ENCODE peak calls at places on chromosomes 1 and 21, in four cellular contexts. U, D, K and L are unnamed samples. For H3K27me3, the result is how much of the 10 kb centered on the place peaks cover.

GRCh38 chr1:153791856-153792253 is 16.6 kb downstream of the SLC27A3 start:
- DNase-seq in U (peak), D (no peak), K (no peak), L (peak)

GRCh38 chr1:229380514-229381160 is 37.8 kb upstream of the CCSAP start:
- DNase-seq in U (no peak), D (no peak), K (no peak), L (no peak)

GRCh38 chr1:204940591-204940990 is 69.9 kb downstream of the NFASC start:
- DNase-seq in U (no peak), D (no peak), K (no peak), L (no peak)

GRCh38 chr1:97986041-97987005 is 65.5 kb upstream of the DPYD start:
- DNase-seq in U (no peak), D (no peak), K (no peak), L (no peak)

GRCh38 chr1:70038025-70038424 is 167.4 kb downstream of the LRRC40 start:
- DNase-seq in U (no peak), D (no peak), K (no peak), L (no peak)

GRCh38 chr1:36154765-36155559 is 998 bp upstream of the MAP7D1 start:
- DNase-seq in U (peak), D (peak), K (peak), L (peak)

GRCh38 chr1:246317291-246317690 is 189.8 kb downstream of the SMYD3 start:
- DNase-seq in U (no peak), D (no peak), K (no peak), L (no peak)

GRCh38 chr1:15098366-15099125 is 55.0 kb upstream of the TMEM51 start:
- DNase-seq in U (no peak), D (no peak), K (no peak), L (no peak)

GRCh38 chr1:94683886-94684285 is 136.3 kb upstream of the SLC44A3 start:
- DNase-seq in U (no peak), D (no peak), K (no peak), L (no peak)

GRCh38 chr1:234509457-234510328 is 30.7 kb upstream of the TARBP1 start:
- DNase-seq in U (no peak), D (no peak), K (no peak), L (no peak)

GRCh38 chr1:153532161-153532560 is 3.6 kb downstream of the S100A6 start:
- DNase-seq in U (no peak), D (no peak), K (no peak), L (no peak)

GRCh38 chr1:115332813-115333608 is 5.0 kb downstream of the NGF start:
- DNase-seq in U (no peak), D (no peak), K (peak), L (no peak)

GRCh38 chr1:110477445-110477957 is 26.6 kb downstream of the PROK1 start:
- DNase-seq in U (no peak), D (no peak), K (no peak), L (no peak)

GRCh38 chr1:17137441-17137840 is 18.2 kb upstream of the PADI2 start:
- DNase-seq in U (no peak), D (no peak), K (no peak), L (no peak)

GRCh38 chr1:201266774-201267173 is 16.5 kb upstream of the PKP1 start:
- DNase-seq in U (no peak), D (no peak), K (no peak), L (no peak)

GRCh38 chr1:65065535-65066378 is 82.2 kb upstream of the AK4 start:
- DNase-seq in U (peak), D (peak), K (peak), L (peak)

GRCh38 chr1:24725209-24725651 is 20.0 kb upstream of the CLIC4 start:
- DNase-seq in U (no peak), D (no peak), K (no peak), L (no peak)

GRCh38 chr1:101943237-101943636 is 53.5 kb downstream of the OLFM3 start:
- DNase-seq in U (no peak), D (no peak), K (no peak), L (no peak)

GRCh38 chr1:156657161-156657970 is 15.4 kb downstream of the BCAN start:
- DNase-seq in U (peak), D (peak), K (peak), L (peak)

GRCh38 chr1:153631047-153632022 is 2.5 kb upstream of the CHTOP start:
- DNase-seq in U (no peak), D (no peak), K (no peak), L (no peak)

GRCh38 chr1:72365693-72366092 is 83.4 kb upstream of the NEGR1 start:
- DNase-seq in U (no peak), D (no peak), K (no peak), L (no peak)

GRCh38 chr21:17911628-17912027 is 92.5 kb upstream of the C21orf91 start:
- DNase-seq in U (no peak), D (no peak), K (no peak), L (no peak)

GRCh38 chr1:233386336-233386735 is 58.8 kb downstream of the MAP3K21 start:
- DNase-seq in U (no peak), D (no peak), K (no peak), L (no peak)

GRCh38 chr1:179105393-179105792 is 23.5 kb downstream of the TOR3A start:
- DNase-seq in U (no peak), D (no peak), K (no peak), L (no peak)

GRCh38 chr1:30868833-30869435 is 39.6 kb downstream of the SDC3 start:
- DNase-seq in U (no peak), D (no peak), K (no peak), L (no peak)

GRCh38 chr21:26169611-26170470 is 729 bp downstream of the APP start:
- DNase-seq in U (peak), D (peak), K (peak), L (peak)

GRCh38 chr1:236978740-236979139 is 25.5 kb downstream of the MT1HL1 start:
- DNase-seq in U (no peak), D (peak), K (no peak), L (no peak)

GRCh38 chr21:30146558-30147282 is 19.9 kb downstream of the CLDN17 start:
- DNase-seq in U (no peak), D (no peak), K (no peak), L (no peak)

GRCh38 chr1:56285554-56286402 is 293.6 kb downstream of the PLPP3 start:
- DNase-seq in U (no peak), D (no peak), K (peak), L (no peak)

GRCh38 chr1:184596950-184597651 is 157.6 kb downstream of the EDEM3 start:
- DNase-seq in U (no peak), D (no peak), K (no peak), L (no peak)

GRCh38 chr1:102836991-102837390 is 271.3 kb downstream of the COL11A1 start:
- DNase-seq in U (no peak), D (no peak), K (no peak), L (no peak)

GRCh38 chr1:33637846-33638440 is 165.5 kb downstream of the ZSCAN20 start:
- DNase-seq in U (no peak), D (no peak), K (no peak), L (no peak)

GRCh38 chr1:202416641-202417040 is 68.1 kb downstream of the PPP1R12B start:
- DNase-seq in U (no peak), D (no peak), K (no peak), L (no peak)

GRCh38 chr1:19208710-19209438 is 1.2 kb downstream of the UBR4 start:
- DNase-seq in U (no peak), D (no peak), K (no peak), L (no peak)

GRCh38 chr1:54256756-54257155 is 56.8 kb downstream of the MRPL37 start:
- DNase-seq in U (no peak), D (no peak), K (no peak), L (no peak)

DNA sequence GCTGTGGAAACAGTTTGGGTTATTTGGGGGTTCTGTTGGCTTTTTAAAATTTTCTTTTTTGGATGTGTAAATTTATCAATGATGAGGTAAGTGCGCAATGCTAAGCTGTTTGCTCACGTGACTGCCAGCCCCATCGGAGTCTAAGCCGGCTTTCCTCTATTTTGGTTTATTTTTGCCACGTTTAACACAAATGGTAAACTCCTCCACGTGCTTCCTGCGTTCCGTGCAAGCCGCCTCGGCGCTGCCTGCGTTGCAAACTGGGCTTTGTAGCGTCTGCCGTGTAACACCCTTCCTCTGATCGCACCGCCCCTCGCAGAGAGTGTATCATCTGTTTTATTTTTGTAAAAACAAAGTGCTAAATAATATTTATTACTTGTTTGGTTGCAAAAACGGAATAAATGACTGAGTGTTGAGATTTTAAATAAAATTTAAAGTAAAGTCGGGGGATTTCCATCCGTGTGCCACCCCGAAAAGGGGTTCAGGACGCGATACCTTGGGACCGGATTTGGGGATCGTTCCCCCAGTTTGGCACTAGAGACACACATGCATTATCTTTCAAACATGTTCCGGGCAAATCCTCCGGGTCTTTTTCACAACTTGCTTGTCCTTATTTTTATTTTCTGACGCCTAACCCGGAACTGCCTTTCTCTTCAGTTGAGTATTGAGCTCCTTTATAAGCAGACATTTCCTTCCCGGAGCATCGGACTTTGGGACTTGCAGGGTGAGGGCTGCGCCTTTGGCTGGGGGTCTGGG is 3.2 kb downstream of the OLIG2 start:
- DNase-seq in U (no peak), D (no peak), K (no peak), L (no peak)
- H3K27me3 ChIP-seq in U (half or more), D (half or more), K (half or more), L (under half)

GRCh38 chr1:40409467-40409866 is 35.9 kb downstream of the SMAP2 start:
- DNase-seq in U (no peak), D (no peak), K (no peak), L (no peak)

GRCh38 chr1:40405812-40406211 is 32.3 kb downstream of the SMAP2 start:
- DNase-seq in U (no peak), D (no peak), K (no peak), L (no peak)

GRCh38 chr1:40407453-40407852 is 33.9 kb downstream of the SMAP2 start:
- DNase-seq in U (no peak), D (no peak), K (no peak), L (no peak)

GRCh38 chr1:40401427-40402201 is 28.1 kb downstream of the SMAP2 start:
- DNase-seq in U (no peak), D (no peak), K (no peak), L (no peak)

DNA sequence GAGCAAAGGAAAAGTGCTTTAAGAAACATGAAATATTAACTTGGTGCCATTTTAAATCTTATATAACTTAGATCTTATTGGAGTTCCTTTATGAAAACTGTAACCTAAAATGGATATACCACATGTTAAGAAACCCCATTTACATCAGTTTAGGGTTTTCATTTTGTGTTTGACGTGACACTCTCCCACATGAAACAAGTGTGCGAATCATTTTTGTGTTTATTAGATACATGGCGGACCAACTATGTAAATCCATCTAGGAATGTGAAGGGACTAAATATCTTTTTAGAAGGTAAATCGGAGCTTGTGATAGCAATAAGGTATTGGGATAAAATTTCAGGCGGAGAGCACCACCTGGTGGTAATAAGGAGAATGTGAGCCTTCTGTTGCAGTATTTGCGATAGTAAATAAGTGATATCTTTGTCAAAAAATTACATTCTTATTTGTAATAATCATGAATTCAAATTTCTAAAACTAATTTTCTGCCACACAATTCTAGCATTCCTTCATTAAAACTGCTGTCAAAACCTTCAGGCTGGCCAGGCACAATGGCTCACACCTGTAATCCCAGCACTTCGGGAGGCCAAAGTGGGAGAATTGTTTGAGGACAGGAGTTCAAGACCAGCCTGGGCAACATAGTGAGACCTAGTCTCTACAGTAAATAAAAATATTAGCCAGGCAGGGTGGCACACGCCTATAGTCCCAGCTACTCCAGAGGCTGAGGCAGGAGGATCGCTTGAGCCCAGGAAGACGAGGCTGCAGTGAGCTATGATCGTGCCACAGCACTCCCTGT is 31.3 kb downstream of the SMAP2 start:
- DNase-seq in U (no peak), D (no peak), K (peak), L (no peak)
- H3K27ac ChIP-seq in U (peak), D (no peak), K (no peak), L (no peak)

DNA sequence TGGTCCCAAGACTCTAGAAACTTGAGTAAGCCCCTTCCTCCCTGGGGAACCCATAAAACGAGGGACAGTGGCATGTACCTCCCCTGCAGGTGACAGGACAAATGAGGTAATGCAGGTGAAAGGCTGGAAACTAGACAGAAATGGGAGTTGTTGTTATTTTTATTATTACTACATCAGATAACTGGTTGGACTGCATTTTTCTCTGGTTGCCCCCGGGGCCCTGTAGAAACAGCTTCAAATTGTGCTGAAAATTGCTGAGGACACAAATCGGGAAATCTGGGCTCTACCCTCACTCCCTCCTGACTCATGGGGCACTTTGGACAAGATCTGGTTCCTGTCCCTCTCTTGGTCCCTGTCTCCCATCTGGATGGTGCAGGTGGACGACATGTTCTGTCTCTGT is 132.3 kb upstream of the WNT4 start:
- DNase-seq in U (no peak), D (no peak), K (no peak), L (no peak)
- H3K27me3 ChIP-seq in U (under half), D (under half), K (under half), L (under half)

GRCh38 chr1:231236131-231236571 is 4.9 kb upstream of the GNPAT start:
- DNase-seq in U (no peak), D (no peak), K (no peak), L (no peak)
- H3K27ac ChIP-seq in U (no peak), D (no peak), K (no peak), L (no peak)